ENCODE peak calls at places on chromosomes 7 and 10, in five cellular contexts. One of them, this sample, is unnamed.

GRCh38 chr10:84214046-84214572 is 11.2 kb downstream of the LRIT2 start:
- DNase-seq in DMS153: no peak
- DNase-seq in NCI-H1092: no peak
- DNase-seq in RWPE1: no peak
- DNase-seq in LoVo: no peak
- DNase-seq in this sample: no peak

GRCh38 chr7:26705567-26705966 is 158.8 kb downstream of the SKAP2 start:
- DNase-seq in RWPE1: peak; percentile 80
- DNase-seq in NCI-H1092: peak; percentile 82
- DNase-seq in LoVo: peak; percentile 41
- DNase-seq in DMS153: peak; percentile 63
- DNase-seq in this sample: no peak

GRCh38 chr7:145106001-145106400 is 270.1 kb upstream of the TPK1 start:
- DNase-seq in RWPE1: no peak
- DNase-seq in DMS153: peak; percentile 75
- DNase-seq in NCI-H1092: peak; percentile 81
- DNase-seq in LoVo: no peak
- DNase-seq in this sample: no peak

GRCh38 chr7:2729893-2730716 is 42.1 kb downstream of the AMZ1 start:
- DNase-seq in LoVo: no peak
- DNase-seq in NCI-H1092: no peak
- DNase-seq in DMS153: no peak
- DNase-seq in RWPE1: no peak
- DNase-seq in this sample: peak; percentile 78

GRCh38 chr10:75111906-75112703 is 649 bp downstream of the SAMD8 start:
- DNase-seq in RWPE1: peak; percentile 78
- DNase-seq in DMS153: no peak
- DNase-seq in LoVo: peak; percentile 67
- DNase-seq in NCI-H1092: no peak
- DNase-seq in this sample: no peak

GRCh38 chr10:11162828-11163599 is 145.3 kb downstream of the CELF2 start:
- DNase-seq in NCI-H1092: no peak
- DNase-seq in LoVo: no peak
- DNase-seq in RWPE1: no peak
- DNase-seq in DMS153: no peak
- DNase-seq in this sample: peak; percentile 77

GRCh38 chr7:25860206-25860881 is 291.7 kb upstream of the NFE2L3 start:
- DNase-seq in NCI-H1092: peak; percentile 77
- DNase-seq in DMS153: peak; percentile 52
- DNase-seq in LoVo: peak; percentile 59
- DNase-seq in RWPE1: peak; percentile 61
- DNase-seq in this sample: no peak

GRCh38 chr10:90993340-90993739 is 72.5 kb upstream of the ANKRD1 start:
- DNase-seq in LoVo: no peak
- DNase-seq in RWPE1: no peak
- DNase-seq in DMS153: no peak
- DNase-seq in NCI-H1092: no peak
- DNase-seq in this sample: no peak

GRCh38 chr7:8274589-8274988 is 12.6 kb upstream of the ICA1 start:
- DNase-seq in RWPE1: peak; percentile 24
- DNase-seq in NCI-H1092: no peak
- DNase-seq in LoVo: no peak
- DNase-seq in DMS153: no peak
- DNase-seq in this sample: no peak

GRCh38 chr7:84277628-84278224 is 83.1 kb upstream of the SEMA3A start:
- DNase-seq in LoVo: no peak
- DNase-seq in DMS153: no peak
- DNase-seq in NCI-H1092: no peak
- DNase-seq in RWPE1: no peak
- DNase-seq in this sample: no peak

GRCh38 chr7:1112109-1112508 is 24.2 kb downstream of the GPER1 start:
- DNase-seq in DMS153: no peak
- DNase-seq in NCI-H1092: no peak
- DNase-seq in LoVo: no peak
- DNase-seq in RWPE1: no peak
- DNase-seq in this sample: no peak

GRCh38 chr10:51986531-51986930 is 287.1 kb upstream of the CSTF2T start:
- DNase-seq in DMS153: no peak
- DNase-seq in NCI-H1092: no peak
- DNase-seq in RWPE1: no peak
- DNase-seq in LoVo: no peak
- DNase-seq in this sample: no peak

GRCh38 chr7:73844848-73845460 is 2.6 kb upstream of the METTL27 start:
- DNase-seq in RWPE1: peak; percentile 52
- DNase-seq in LoVo: no peak
- DNase-seq in NCI-H1092: no peak
- DNase-seq in DMS153: no peak
- DNase-seq in this sample: no peak

GRCh38 chr7:131522325-131522920 is 34.0 kb downstream of the PODXL start:
- DNase-seq in DMS153: no peak
- DNase-seq in NCI-H1092: no peak
- DNase-seq in RWPE1: no peak
- DNase-seq in LoVo: peak; percentile 70
- DNase-seq in this sample: no peak

GRCh38 chr7:128869944-128870285 is 7.3 kb downstream of the ATP6V1F start:
- DNase-seq in NCI-H1092: no peak
- DNase-seq in RWPE1: no peak
- DNase-seq in LoVo: no peak
- DNase-seq in DMS153: no peak
- DNase-seq in this sample: no peak

GRCh38 chr7:134016223-134016941 is 110.8 kb upstream of the LRGUK start:
- DNase-seq in RWPE1: peak; percentile 34
- DNase-seq in LoVo: peak; percentile 39
- DNase-seq in DMS153: no peak
- DNase-seq in NCI-H1092: peak; percentile 59
- DNase-seq in this sample: peak; percentile 52

GRCh38 chr10:60323171-60323570 is 66.5 kb downstream of the ANK3 start:
- DNase-seq in DMS153: no peak
- DNase-seq in LoVo: no peak
- DNase-seq in NCI-H1092: no peak
- DNase-seq in RWPE1: no peak
- DNase-seq in this sample: no peak

GRCh38 chr10:126939706-126940105 is 34.5 kb downstream of the DOCK1 start:
- DNase-seq in DMS153: no peak
- DNase-seq in RWPE1: no peak
- DNase-seq in NCI-H1092: no peak
- DNase-seq in LoVo: no peak
- DNase-seq in this sample: peak; percentile 94

GRCh38 chr10:58266826-58267712 is 625 bp downstream of the IPMK start:
- DNase-seq in NCI-H1092: no peak
- DNase-seq in LoVo: peak; percentile 57
- DNase-seq in RWPE1: peak; percentile 37
- DNase-seq in DMS153: peak; percentile 10
- DNase-seq in this sample: peak; percentile 49

GRCh38 chr7:132065193-132065972 is 509.0 kb upstream of the PODXL start:
- DNase-seq in NCI-H1092: no peak
- DNase-seq in RWPE1: peak; percentile 96
- DNase-seq in DMS153: no peak
- DNase-seq in LoVo: peak; percentile 48
- DNase-seq in this sample: peak; percentile 38

GRCh38 chr10:110398419-110399162 is 93.9 kb upstream of the SMNDC1 start:
- DNase-seq in DMS153: peak; percentile 37
- DNase-seq in RWPE1: peak; percentile 100
- DNase-seq in LoVo: peak; percentile 96
- DNase-seq in NCI-H1092: no peak
- DNase-seq in this sample: no peak

GRCh38 chr7:127390186-127390816 is 2.2 kb downstream of the ZNF800 start:
- DNase-seq in NCI-H1092: no peak
- DNase-seq in LoVo: no peak
- DNase-seq in RWPE1: no peak
- DNase-seq in DMS153: no peak
- DNase-seq in this sample: no peak

GRCh38 chr7:49790209-49790608 is 16.8 kb downstream of the VWC2 start:
- DNase-seq in LoVo: no peak
- DNase-seq in DMS153: no peak
- DNase-seq in RWPE1: no peak
- DNase-seq in NCI-H1092: no peak
- DNase-seq in this sample: no peak

GRCh38 chr10:17200035-17200884 is 1.2 kb downstream of the TRDMT1 start:
- DNase-seq in DMS153: no peak
- DNase-seq in LoVo: no peak
- DNase-seq in RWPE1: no peak
- DNase-seq in NCI-H1092: no peak
- DNase-seq in this sample: peak; percentile 30

GRCh38 chr7:31729195-31729804 is 42.3 kb downstream of the PPP1R17 start:
- DNase-seq in LoVo: no peak
- DNase-seq in NCI-H1092: no peak
- DNase-seq in DMS153: no peak
- DNase-seq in RWPE1: peak; percentile 26
- DNase-seq in this sample: no peak

GRCh38 chr7:128115821-128116723 is 84.8 kb upstream of the LRRC4 start:
- DNase-seq in NCI-H1092: no peak
- DNase-seq in LoVo: no peak
- DNase-seq in RWPE1: no peak
- DNase-seq in DMS153: no peak
- DNase-seq in this sample: no peak

GRCh38 chr7:117157121-117157870 is 165.6 kb downstream of the WNT2 start:
- DNase-seq in NCI-H1092: no peak
- DNase-seq in LoVo: peak; percentile 37
- DNase-seq in RWPE1: peak; percentile 14
- DNase-seq in DMS153: no peak
- DNase-seq in this sample: peak; percentile 73

GRCh38 chr7:150641854-150642253 is 9.7 kb upstream of the GIMAP6 start:
- DNase-seq in DMS153: no peak
- DNase-seq in RWPE1: no peak
- DNase-seq in NCI-H1092: no peak
- DNase-seq in LoVo: no peak
- DNase-seq in this sample: no peak

GRCh38 chr7:82080254-82080924 is 310.5 kb upstream of the HGF start:
- DNase-seq in NCI-H1092: no peak
- DNase-seq in RWPE1: no peak
- DNase-seq in DMS153: no peak
- DNase-seq in LoVo: no peak
- DNase-seq in this sample: no peak

GRCh38 chr10:72564596-72564995 is 61.3 kb downstream of the MICU1 start:
- DNase-seq in DMS153: no peak
- DNase-seq in LoVo: no peak
- DNase-seq in RWPE1: no peak
- DNase-seq in NCI-H1092: no peak
- DNase-seq in this sample: no peak

GRCh38 chr7:128909605-128910568 is 622 bp downstream of the KCP start:
- DNase-seq in LoVo: no peak
- DNase-seq in RWPE1: no peak
- DNase-seq in DMS153: no peak
- DNase-seq in NCI-H1092: no peak
- DNase-seq in this sample: no peak

GRCh38 chr7:128919881-128920789 is 9.6 kb upstream of the KCP start:
- DNase-seq in LoVo: no peak
- DNase-seq in RWPE1: no peak
- DNase-seq in NCI-H1092: no peak
- DNase-seq in DMS153: no peak
- DNase-seq in this sample: no peak

GRCh38 chr7:131606346-131607290 is 50.2 kb upstream of the PODXL start:
- DNase-seq in LoVo: peak; percentile 24
- DNase-seq in DMS153: no peak
- DNase-seq in RWPE1: no peak
- DNase-seq in NCI-H1092: no peak
- DNase-seq in this sample: no peak

GRCh38 chr7:45968312-45968711 is 47.2 kb upstream of the IGFBP3 start:
- DNase-seq in DMS153: no peak
- DNase-seq in NCI-H1092: no peak
- DNase-seq in RWPE1: no peak
- DNase-seq in LoVo: no peak
- DNase-seq in this sample: no peak

GRCh38 chr10:2980791-2981360 is 86.5 kb upstream of the PFKP start:
- DNase-seq in DMS153: no peak
- DNase-seq in RWPE1: no peak
- DNase-seq in LoVo: no peak
- DNase-seq in NCI-H1092: no peak
- DNase-seq in this sample: no peak

GRCh38 chr10:79022565-79023488 is 45.9 kb upstream of the ZMIZ1 start:
- DNase-seq in LoVo: no peak
- DNase-seq in NCI-H1092: no peak
- DNase-seq in DMS153: no peak
- DNase-seq in RWPE1: peak; percentile 58
- DNase-seq in this sample: no peak

GRCh38 chr10:44908936-44909335 is 2.2 kb upstream of the TMEM72 start:
- DNase-seq in DMS153: no peak
- DNase-seq in NCI-H1092: no peak
- DNase-seq in LoVo: no peak
- DNase-seq in RWPE1: no peak
- DNase-seq in this sample: no peak

GRCh38 chr10:118835682-118836326 is 81.0 kb upstream of the CACUL1 start:
- DNase-seq in LoVo: peak; percentile 65
- DNase-seq in RWPE1: peak; percentile 96
- DNase-seq in DMS153: peak; percentile 83
- DNase-seq in NCI-H1092: peak; percentile 38
- DNase-seq in this sample: no peak

This sample was measured in globus pallidus.